ENCODE peak calls at places on chromosomes 4 and X, in four cellular contexts. One of them, this sample, is unnamed.

GRCh38 chr4:94175553-94176260 is 32.0 kb upstream of the SMARCAD1 start:
- DNase-seq in T follicular helper cell: no peak
- DNase-seq in occipital lobe: no peak
- DNase-seq in ACHN: no peak
- DNase-seq in this sample: no peak

GRCh38 chr4:166422475-166422874 is 549.4 kb downstream of the TLL1 start:
- DNase-seq in T follicular helper cell: no peak
- DNase-seq in occipital lobe: no peak
- DNase-seq in ACHN: peak; percentile 21
- DNase-seq in this sample: no peak

GRCh38 chr4:86961605-86962295 is 26.9 kb downstream of the AFF1 start:
- DNase-seq in T follicular helper cell: no peak
- DNase-seq in occipital lobe: no peak
- DNase-seq in ACHN: peak; percentile 83
- DNase-seq in this sample: no peak

GRCh38 chr4:138910201-138910913 is 105.2 kb upstream of the NOCT start:
- DNase-seq in T follicular helper cell: no peak
- DNase-seq in occipital lobe: no peak
- DNase-seq in ACHN: peak; percentile 34
- DNase-seq in this sample: no peak

GRCh38 chr4:2366252-2367192 is 51.9 kb downstream of the ZFYVE28 start:
- DNase-seq in T follicular helper cell: no peak
- DNase-seq in occipital lobe: peak; percentile 71
- DNase-seq in ACHN: no peak
- DNase-seq in this sample: no peak

GRCh38 chr4:7719354-7720174 is 220.1 kb downstream of the AFAP1 start:
- DNase-seq in T follicular helper cell: peak; percentile 5
- DNase-seq in occipital lobe: peak; percentile 43
- DNase-seq in ACHN: peak; percentile 28
- DNase-seq in this sample: peak; percentile 48

GRCh38 chrX:119549327-119550016 is 15.7 kb downstream of the STEEP1 start:
- DNase-seq in T follicular helper cell: no peak
- DNase-seq in occipital lobe: no peak
- DNase-seq in ACHN: no peak
- DNase-seq in this sample: no peak

GRCh38 chrX:46218373-46218772 is 326.8 kb downstream of the ZNF674 start:
- DNase-seq in T follicular helper cell: no peak
- DNase-seq in occipital lobe: no peak
- DNase-seq in ACHN: no peak
- DNase-seq in this sample: no peak

GRCh38 chrX:116317409-116317808 is 119.0 kb upstream of the SLC6A14 start:
- DNase-seq in T follicular helper cell: no peak
- DNase-seq in occipital lobe: no peak
- DNase-seq in ACHN: no peak
- DNase-seq in this sample: no peak

GRCh38 chrX:13112499-13112898 is 68.1 kb upstream of the FAM9C start:
- DNase-seq in T follicular helper cell: no peak
- DNase-seq in occipital lobe: no peak
- DNase-seq in ACHN: no peak
- DNase-seq in this sample: no peak

GRCh38 chrX:111445485-111445884 is 33.5 kb upstream of the DCX start:
- DNase-seq in T follicular helper cell: no peak
- DNase-seq in occipital lobe: no peak
- DNase-seq in ACHN: peak; percentile 39
- DNase-seq in this sample: no peak

GRCh38 chr4:174217273-174218126 is 66.0 kb downstream of the FBXO8 start:
- DNase-seq in T follicular helper cell: peak; percentile 12
- DNase-seq in occipital lobe: no peak
- DNase-seq in ACHN: peak; percentile 20
- DNase-seq in this sample: no peak

GRCh38 chr4:89757154-89757723 is 79.7 kb downstream of the SNCA start:
- DNase-seq in T follicular helper cell: no peak
- DNase-seq in occipital lobe: no peak
- DNase-seq in ACHN: no peak
- DNase-seq in this sample: no peak

GRCh38 chrX:39484669-39485068 is 613.1 kb downstream of the BCOR start:
- DNase-seq in T follicular helper cell: no peak
- DNase-seq in occipital lobe: no peak
- DNase-seq in ACHN: no peak
- DNase-seq in this sample: no peak

GRCh38 chr4:107740381-107740780 is 20.3 kb upstream of the PAPSS1 start:
- DNase-seq in T follicular helper cell: no peak
- DNase-seq in occipital lobe: no peak
- DNase-seq in ACHN: peak; percentile 5
- DNase-seq in this sample: no peak

This sample was measured in T-cell.